ENCODE peak calls at places on chromosomes 16 and 17, in six cellular contexts. M is ascending aorta, Z is dorsolateral prefrontal cortex, K is tibial nerve, G is cardiac fibroblast, X is Peyer's patch. A is an unnamed sample.

GRCh38 chr16:813204-813915 is 12.8 kb upstream of the GNG13 start:
- DNase-seq in M (no peak), Z (peak; percentile 46), K (peak; percentile 26), G (peak; percentile 34), X (peak; percentile 32), A (no peak)

GRCh38 chr17:28390563-28390962 is 15.4 kb downstream of the SLC46A1 start:
- DNase-seq in M (no peak), Z (no peak), K (no peak), G (no peak), X (no peak), A (no peak)

GRCh38 chr16:57533618-57534336 is 2.6 kb downstream of the CCDC102A start:
- DNase-seq in M (peak; percentile 73), Z (peak; percentile 7), K (no peak), G (no peak), X (peak; percentile 35), A (no peak)

GRCh38 chr17:47862621-47863440 is 11.9 kb upstream of the SP6 start:
- DNase-seq in M (no peak), Z (no peak), K (no peak), G (peak; percentile 65), X (no peak), A (peak; percentile 41)

GRCh38 chr17:42536048-42536371 is at the start of gene NAGLU:
- DNase-seq in M (peak; percentile 97), Z (peak; percentile 93), K (peak; percentile 98), G (peak; percentile 94), X (peak; percentile 97), A (no peak)

GRCh38 chr16:842061-842476 is 41.5 kb upstream of the GNG13 start:
- DNase-seq in M (no peak), Z (peak; percentile 67), K (no peak), G (peak; percentile 23), X (no peak), A (no peak)

GRCh38 chr16:57735755-57736418 is at the start of gene KATNB1:
- DNase-seq in M (no peak), Z (no peak), K (no peak), G (no peak), X (peak; percentile 17), A (no peak)

GRCh38 chr16:75064403-75065148 is 52.0 kb downstream of the LDHD start:
- DNase-seq in M (no peak), Z (no peak), K (no peak), G (no peak), X (no peak), A (no peak)

GRCh38 chr17:19769946-19770652 is 22.0 kb upstream of the ALDH3A1 start:
- DNase-seq in M (no peak), Z (no peak), K (no peak), G (peak; percentile 50), X (no peak), A (no peak)

GRCh38 chr17:67246398-67246647 is 1.3 kb upstream of the HELZ start:
- DNase-seq in M (no peak), Z (no peak), K (no peak), G (no peak), X (no peak), A (no peak)

GRCh38 chr17:59423137-59423703 is 91.8 kb downstream of the YPEL2 start:
- DNase-seq in M (peak; percentile 83), Z (no peak), K (peak; percentile 31), G (peak; percentile 86), X (no peak), A (peak; percentile 95)

GRCh38 chr17:41655611-41656111 is 31.3 kb upstream of the KRT17 start:
- DNase-seq in M (no peak), Z (no peak), K (no peak), G (no peak), X (no peak), A (no peak)

GRCh38 chr16:9004183-9004582 is 40.5 kb upstream of the USP7 start:
- DNase-seq in M (no peak), Z (no peak), K (no peak), G (no peak), X (no peak), A (no peak)

GRCh38 chr17:45430738-45431530 is 1.7 kb downstream of the ARHGAP27 start:
- DNase-seq in M (no peak), Z (no peak), K (no peak), G (no peak), X (peak; percentile 65), A (no peak)

GRCh38 chr17:63647065-63647725 is 25.0 kb downstream of the MAP3K3 start:
- DNase-seq in M (no peak), Z (no peak), K (no peak), G (peak; percentile 61), X (no peak), A (no peak)

GRCh38 chr16:84478172-84478948 is 26.1 kb downstream of the MEAK7 start:
- DNase-seq in M (no peak), Z (no peak), K (no peak), G (peak; percentile 15), X (no peak), A (peak; percentile 61)

GRCh38 chr16:65125322-65125721 is 3.5 kb upstream of the CDH11 start:
- DNase-seq in M (no peak), Z (no peak), K (no peak), G (no peak), X (no peak), A (no peak)

GRCh38 chr16:65123846-65124513 is 2.1 kb upstream of the CDH11 start:
- DNase-seq in M (no peak), Z (no peak), K (no peak), G (no peak), X (no peak), A (no peak)

GRCh38 chr16:65124596-65124995 is 2.7 kb upstream of the CDH11 start:
- DNase-seq in M (no peak), Z (no peak), K (no peak), G (no peak), X (no peak), A (peak; percentile 67)

GRCh38 chr16:65125871-65126270 is 4.0 kb upstream of the CDH11 start:
- DNase-seq in M (no peak), Z (no peak), K (no peak), G (peak; percentile 52), X (no peak), A (no peak)

GRCh38 chr16:65126845-65127624 is 5.2 kb upstream of the CDH11 start:
- DNase-seq in M (no peak), Z (no peak), K (no peak), G (no peak), X (no peak), A (no peak)
- TF ChIP-seq CTCF in M (peak; percentile 32), Z (peak; percentile 25), K (no peak), G (peak; percentile 48), X (no peak), A (peak; percentile 41)

GRCh38 chr16:29744541-29745101 is 1.2 kb downstream of the C16orf54 start:
- DNase-seq in M (no peak), Z (no peak), K (no peak), G (no peak), X (peak; percentile 40), A (no peak)

GRCh38 chr16:29743475-29743826 is 2.3 kb downstream of the C16orf54 start:
- DNase-seq in M (no peak), Z (no peak), K (no peak), G (no peak), X (no peak), A (no peak)

GRCh38 chr16:29742683-29743275 is 3.0 kb downstream of the C16orf54 start:
- DNase-seq in M (no peak), Z (no peak), K (no peak), G (no peak), X (no peak), A (no peak)

GRCh38 chr16:29745126-29745852 is 501 bp downstream of the C16orf54 start:
- DNase-seq in M (no peak), Z (no peak), K (no peak), G (no peak), X (peak; percentile 63), A (no peak)

GRCh38 chr16:29743827-29744531 is 1.8 kb downstream of the C16orf54 start:
- DNase-seq in M (no peak), Z (no peak), K (no peak), G (no peak), X (peak; percentile 31), A (no peak)
- H3K4me3 ChIP-seq in M (peak overlapping the region; percentile 2), Z (no peak overlapping the region), K (no peak overlapping the region), G (no peak overlapping the region), X (peak overlapping the region; percentile 66), A (no peak overlapping the region)

DNA sequence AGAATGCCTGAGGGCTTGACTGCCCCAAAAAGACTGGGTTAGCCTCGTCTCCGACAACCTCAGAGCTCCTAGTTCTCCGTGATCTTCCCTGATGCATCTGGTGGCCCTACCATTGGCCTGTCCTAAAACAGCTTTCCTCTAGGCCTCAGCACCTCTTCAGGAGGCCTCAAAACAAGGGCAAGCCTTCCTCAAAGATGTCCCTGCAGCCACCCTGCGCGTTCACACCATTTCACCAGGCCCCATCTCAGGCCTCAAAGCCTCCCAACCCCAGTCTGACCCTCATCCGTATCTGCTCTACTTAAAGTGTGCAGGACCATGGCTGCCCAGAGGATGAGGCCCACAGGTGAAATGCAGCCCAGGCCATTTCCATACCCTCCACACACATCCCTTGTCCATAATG is 7.4 kb downstream of the ALOXE3 start:
- DNase-seq in M (no peak), Z (no peak), K (no peak), G (no peak), X (no peak), A (no peak)
- TF ChIP-seq CTCF in M (no peak), Z (no peak), K (no peak), G (no peak), X (no peak), A (no peak)

GRCh38 chr17:78342438-78343098 is 17.3 kb downstream of the SOCS3 start:
- DNase-seq in M (peak; percentile 92), Z (no peak), K (peak; percentile 66), G (peak; percentile 93), X (peak; percentile 37), A (no peak)
- H3K4me3 ChIP-seq in M (peak overlapping the region; percentile 72), Z (peak overlapping the region; percentile 37), K (peak overlapping the region; percentile 21), G (peak overlapping the region; percentile 22), X (peak overlapping the region; percentile 60), A (peak overlapping the region; percentile 49)

GRCh38 chr17:75771334-75772281 is 6.6 kb upstream of the GALK1 start:
- DNase-seq in M (peak; percentile 59), Z (no peak), K (no peak), G (peak; percentile 33), X (no peak), A (peak; percentile 25)
- TF ChIP-seq CTCF in M (no peak), Z (no peak), K (no peak), G (peak; percentile 20), X (no peak), A (peak; percentile 53)

DNA sequence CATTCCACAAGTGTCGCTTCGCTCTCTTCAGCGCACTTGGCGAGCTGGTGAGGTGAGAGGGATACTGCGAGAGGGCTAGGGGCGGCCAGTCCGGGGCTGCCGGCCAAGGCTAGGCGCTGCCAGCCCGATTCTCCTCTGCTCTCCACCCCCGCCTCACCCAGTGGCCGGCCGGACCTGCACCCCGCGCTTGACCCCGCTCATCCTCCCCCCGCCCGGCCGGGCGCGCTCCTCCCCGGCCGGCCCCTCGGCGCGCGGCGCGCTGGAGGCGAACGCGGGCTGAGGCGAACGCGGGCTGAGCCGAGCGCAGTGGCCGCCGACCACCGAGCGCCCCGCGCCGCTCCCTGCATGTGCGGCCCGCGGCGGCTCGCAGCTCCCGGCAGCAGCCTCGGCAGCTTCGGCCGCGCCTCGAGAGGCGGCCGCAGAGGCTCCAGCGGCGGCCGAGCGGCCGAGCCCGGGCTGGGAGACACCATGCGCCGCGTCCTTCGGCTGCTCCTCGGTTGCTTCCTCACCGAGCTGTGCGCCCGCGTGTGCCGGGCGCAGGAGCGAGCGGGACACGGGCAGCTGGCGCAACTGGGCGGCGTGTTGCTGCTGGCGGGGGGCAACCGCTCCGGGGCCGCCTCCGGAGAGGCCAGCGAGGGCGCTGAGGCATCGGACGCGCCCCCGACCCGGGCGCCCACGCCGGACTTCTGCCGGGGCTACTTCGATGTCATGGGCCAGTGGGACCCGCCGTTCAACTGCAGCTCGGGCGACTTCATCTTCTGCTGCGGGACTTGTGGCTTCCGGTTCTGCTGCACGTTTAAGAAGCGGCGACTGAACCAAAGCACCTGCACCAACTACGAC is at the start of gene SHISA9:
- DNase-seq in M (no peak), Z (no peak), K (no peak), G (no peak), X (no peak), A (no peak)
- H3K4me3 ChIP-seq in M (peak within 1 kb of the TSS; percentile 54), Z (peak within 1 kb of the TSS; percentile 60), K (peak within 1 kb of the TSS; percentile 11), G (no peak within 1 kb of the TSS), X (no peak within 1 kb of the TSS), A (peak within 1 kb of the TSS; percentile 88)

A was measured in epithelial cell of proximal tubule.